ENCODE peak calls at places on chromosomes 13 and 19, in six cellular contexts. H, W, S, B, D and A are unnamed samples.

GRCh38 chr19:46714523-46715106 is 2.3 kb downstream of the PRKD2 start:
- DNase-seq in H (no peak), W (no peak), S (no peak), B (no peak), D (no peak), A (no peak)

GRCh38 chr13:109439813-109440212 is 346.6 kb downstream of the IRS2 start:
- DNase-seq in H (no peak), W (no peak), S (no peak), B (no peak), D (no peak), A (no peak)

GRCh38 chr13:58080806-58081205 is 449.3 kb downstream of the PCDH17 start:
- DNase-seq in H (no peak), W (no peak), S (no peak), B (no peak), D (no peak), A (no peak)

GRCh38 chr13:25690582-25690981 is 318.8 kb downstream of the ATP8A2 start:
- DNase-seq in H (no peak), W (no peak), S (no peak), B (no peak), D (no peak), A (no peak)

GRCh38 chr13:79867248-79867647 is 386.3 kb downstream of the NDFIP2 start:
- DNase-seq in H (no peak), W (no peak), S (no peak), B (no peak), D (no peak), A (no peak)

GRCh38 chr13:79228972-79229371 is 177.1 kb downstream of the RBM26 start:
- DNase-seq in H (no peak), W (no peak), S (no peak), B (no peak), D (no peak), A (no peak)

GRCh38 chr13:77470986-77471385 is 64.5 kb upstream of the SCEL start:
- DNase-seq in H (no peak), W (no peak), S (no peak), B (no peak), D (no peak), A (no peak)

GRCh38 chr13:72757792-72758535 is 23.7 kb downstream of the DIS3 start:
- DNase-seq in H (no peak), W (no peak), S (no peak), B (no peak), D (no peak), A (no peak)

GRCh38 chr19:37304190-37304883 is 66.6 kb upstream of the ZNF527 start:
- DNase-seq in H (no peak), W (peak; percentile 36), S (no peak), B (no peak), D (no peak), A (no peak)

GRCh38 chr13:71831716-71832115 is 35.3 kb downstream of the DACH1 start:
- DNase-seq in H (no peak), W (no peak), S (no peak), B (no peak), D (no peak), A (peak; percentile 13)

GRCh38 chr13:113106666-113107065 is 1.1 kb downstream of the F7 start:
- DNase-seq in H (no peak), W (no peak), S (no peak), B (no peak), D (no peak), A (no peak)

GRCh38 chr13:99307648-99308339 is 595 bp upstream of the GPR183 start:
- DNase-seq in H (no peak), W (peak; percentile 15), S (no peak), B (no peak), D (no peak), A (peak; percentile 30)

GRCh38 chr13:29969286-29969685 is 118.9 kb upstream of the UBL3 start:
- DNase-seq in H (no peak), W (no peak), S (no peak), B (no peak), D (no peak), A (no peak)

DNA sequence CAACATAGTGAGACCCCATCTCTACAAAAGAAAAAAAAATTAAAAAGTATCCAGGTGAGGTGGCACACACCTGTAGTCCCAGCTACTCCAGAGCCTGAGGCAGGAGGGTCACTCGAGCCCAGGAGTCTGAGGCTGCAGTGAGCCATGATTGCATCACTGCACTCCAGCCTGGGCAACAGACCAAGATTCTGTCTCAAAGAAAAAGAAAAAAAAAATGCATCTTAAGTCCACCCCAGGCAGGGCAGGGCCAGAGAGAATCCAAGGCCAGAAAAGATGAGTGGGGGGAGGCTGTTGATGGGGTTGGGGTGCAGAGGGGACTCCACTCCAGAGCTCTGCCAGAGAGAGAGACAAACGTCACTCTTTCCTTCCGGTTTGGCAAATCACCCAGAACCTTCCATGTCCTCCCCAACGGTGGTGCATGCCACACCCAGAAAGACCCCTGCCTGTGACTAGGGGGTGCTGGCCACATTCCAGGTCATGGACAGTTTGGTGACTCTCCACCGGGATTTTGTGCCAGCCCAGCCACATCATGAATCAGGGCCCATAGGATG is 431 bp downstream of the FUT3 start:
- DNase-seq in H (no peak), W (peak; percentile 5), S (no peak), B (no peak), D (no peak), A (no peak)
- TF ChIP-seq YY1 in H (no peak), W (no peak), S (no peak), B (no peak), D (no peak), A (no peak)

DNA sequence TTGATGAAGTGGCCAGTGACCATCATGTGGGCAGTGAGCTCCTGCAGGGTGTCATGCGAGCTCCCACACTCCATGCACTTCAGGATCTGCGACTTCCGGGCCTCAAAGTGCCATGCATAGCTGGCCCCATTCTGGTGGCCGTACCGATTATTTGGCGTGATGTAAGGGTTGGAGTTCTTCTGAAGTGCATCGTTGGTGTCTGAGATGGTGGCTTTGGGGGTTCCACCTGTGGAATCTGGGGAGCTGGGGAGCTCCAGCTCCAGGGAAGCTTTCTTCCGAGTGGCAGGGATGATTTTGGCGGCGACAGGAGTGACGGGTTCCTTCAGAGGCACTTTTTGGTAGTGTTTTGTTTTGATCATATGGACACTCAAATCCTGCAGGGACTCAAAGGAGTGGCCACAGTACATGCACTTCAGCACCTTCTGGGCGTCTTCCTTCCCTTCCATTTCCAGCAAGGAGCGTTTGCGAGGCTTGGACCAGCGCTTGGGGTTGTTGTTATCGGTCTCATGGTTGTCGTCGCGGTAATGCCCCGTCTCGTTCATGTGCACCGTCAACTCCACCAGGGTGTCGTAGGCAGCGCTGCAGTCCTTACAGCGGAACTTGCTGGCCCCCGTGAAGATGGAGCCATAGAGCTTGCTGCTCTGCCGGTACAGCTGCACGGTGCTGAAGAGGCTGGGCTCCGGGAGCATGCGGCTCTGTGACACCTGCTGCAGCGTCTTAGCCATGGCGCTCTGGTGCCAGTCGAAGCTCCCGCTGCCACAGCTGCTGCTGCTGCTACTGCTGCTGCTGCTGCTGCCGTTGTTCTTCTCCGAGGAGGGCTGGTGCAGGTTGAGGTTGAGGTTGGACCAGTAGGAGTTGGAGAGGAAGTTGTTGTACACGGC is 70.4 kb downstream of the TSHZ3 start:
- DNase-seq in H (no peak), W (no peak), S (no peak), B (no peak), D (no peak), A (no peak)
- TF ChIP-seq ZNF274 in H (no peak), W (no peak), S (no peak), B (no peak), D (no peak), A (no peak)

GRCh38 chr19:50332264-50333038 is 3.3 kb upstream of the KCNC3 start:
- DNase-seq in H (no peak), W (no peak), S (no peak), B (no peak), D (no peak), A (no peak)

GRCh38 chr19:50333235-50333736 is 4.1 kb upstream of the KCNC3 start:
- DNase-seq in H (peak; percentile 88), W (peak; percentile 71), S (peak; percentile 86), B (peak; percentile 72), D (peak; percentile 82), A (no peak)

GRCh38 chr19:50330365-50331078 is 1.3 kb upstream of the KCNC3 start:
- DNase-seq in H (peak; percentile 53), W (peak; percentile 84), S (peak; percentile 70), B (peak; percentile 73), D (no peak), A (no peak)

GRCh38 chr19:50332014-50332263 is 2.8 kb upstream of the KCNC3 start:
- DNase-seq in H (no peak), W (no peak), S (no peak), B (no peak), D (no peak), A (no peak)

GRCh38 chr19:50331187-50332013 is 2.2 kb upstream of the KCNC3 start:
- DNase-seq in H (no peak), W (no peak), S (no peak), B (no peak), D (no peak), A (no peak)
- TF ChIP-seq YY1 in H (no peak), W (no peak), S (no peak), B (no peak), D (no peak), A (no peak)

GRCh38 chr13:21181671-21182070 is 5.2 kb downstream of the MRPL57 start:
- DNase-seq in H (no peak), W (no peak), S (no peak), B (no peak), D (no peak), A (no peak)
- TF ChIP-seq ZNF274 in H (no peak), W (no peak), S (no peak), B (no peak), D (no peak), A (no peak)

DNA sequence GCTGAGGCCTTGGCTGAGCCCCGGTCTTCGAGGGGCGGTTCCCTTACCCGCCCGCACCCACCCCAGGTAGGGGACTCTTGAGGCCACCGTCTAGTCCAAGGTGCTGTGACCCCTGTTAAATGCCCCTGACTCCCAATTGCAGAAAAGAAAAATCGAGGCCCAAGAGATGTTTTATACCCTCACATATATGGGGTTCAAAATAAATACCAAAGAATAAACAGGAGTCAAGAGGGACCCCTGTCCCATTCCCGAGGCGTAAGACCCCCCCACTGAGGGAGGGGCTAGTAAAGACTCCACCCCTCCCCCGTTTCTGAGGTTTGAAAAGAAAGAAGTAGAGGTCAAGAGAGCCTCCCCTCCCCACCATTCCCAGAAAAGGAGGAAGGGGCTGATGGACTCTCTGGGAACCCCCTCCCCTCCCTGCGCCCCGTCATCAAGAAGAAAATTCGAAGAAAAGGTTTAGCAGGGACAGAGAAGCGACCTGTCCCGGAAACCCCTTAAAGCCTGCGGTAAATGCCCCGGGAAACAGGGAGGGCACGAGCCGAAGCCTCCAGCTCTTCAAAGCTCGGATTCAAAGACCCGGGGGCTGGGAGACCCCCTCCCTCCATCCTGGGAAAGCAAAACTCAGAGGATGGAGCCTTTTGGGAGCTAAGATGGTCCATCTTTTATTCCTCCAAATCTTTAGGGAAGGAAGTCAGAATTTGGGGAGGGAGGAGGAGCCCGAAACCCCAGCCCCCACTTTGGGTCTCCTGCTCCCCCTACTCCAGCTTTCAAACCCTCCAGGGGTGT is 745 bp upstream of the RAB3A start:
- DNase-seq in H (no peak), W (no peak), S (no peak), B (no peak), D (no peak), A (peak; percentile 64)
- TF ChIP-seq YY1 in H (no peak), W (no peak), S (no peak), B (no peak), D (no peak), A (no peak)